ENCODE peak calls at places on chromosomes 12 and 14, in nine cellular contexts. One of them, this sample, is unnamed.
A peak's percentile ranks its signal among the peaks of the same experiment; 100 is the strongest.

GRCh38 chr12:34198924-34199323 is 176.6 kb downstream of the ALG10 start:
- DNase-seq in MCF 10A: no peak
- DNase-seq in uterus: no peak
- DNase-seq in stimulated activated CD4-positive, alpha-beta T cell treated with anti-CD3 and anti-CD28 coated beads, TNF-alpha, amount 100 ng/mL, for 1 hour: no peak
- DNase-seq in ELF-1: no peak
- DNase-seq in AG08395: no peak
- DNase-seq in hippocampal formation: no peak
- DNase-seq in progenitor cell of endocrine pancreas: no peak
- DNase-seq in GM19239: no peak
- DNase-seq in this sample: no peak

GRCh38 chr12:128801879-128802391 is 21.8 kb downstream of the SLC15A4 start:
- DNase-seq in MCF 10A: peak; percentile 34
- DNase-seq in uterus: no peak
- DNase-seq in stimulated activated CD4-positive, alpha-beta T cell treated with anti-CD3 and anti-CD28 coated beads, TNF-alpha, amount 100 ng/mL, for 1 hour: no peak
- DNase-seq in ELF-1: no peak
- DNase-seq in AG08395: no peak
- DNase-seq in hippocampal formation: no peak
- DNase-seq in progenitor cell of endocrine pancreas: no peak
- DNase-seq in GM19239: no peak
- DNase-seq in this sample: peak; percentile 54

GRCh38 chr12:121110211-121110940 is 22.3 kb upstream of the P2RX7 start:
- DNase-seq in MCF 10A: peak; percentile 76
- DNase-seq in uterus: peak; percentile 58
- DNase-seq in stimulated activated CD4-positive, alpha-beta T cell treated with anti-CD3 and anti-CD28 coated beads, TNF-alpha, amount 100 ng/mL, for 1 hour: no peak
- DNase-seq in ELF-1: peak; percentile 65
- DNase-seq in AG08395: peak; percentile 82
- DNase-seq in hippocampal formation: peak; percentile 47
- DNase-seq in progenitor cell of endocrine pancreas: peak; percentile 41
- DNase-seq in GM19239: peak; percentile 62
- DNase-seq in this sample: peak; percentile 73

GRCh38 chr14:81366259-81366658 is 33.9 kb downstream of the STON2 start:
- DNase-seq in MCF 10A: peak; percentile 10
- DNase-seq in uterus: no peak
- DNase-seq in stimulated activated CD4-positive, alpha-beta T cell treated with anti-CD3 and anti-CD28 coated beads, TNF-alpha, amount 100 ng/mL, for 1 hour: no peak
- DNase-seq in ELF-1: no peak
- DNase-seq in AG08395: peak; percentile 8
- DNase-seq in hippocampal formation: no peak
- DNase-seq in progenitor cell of endocrine pancreas: no peak
- DNase-seq in GM19239: no peak
- DNase-seq in this sample: peak; percentile 15

GRCh38 chr14:34833545-34834523 is 41.3 kb downstream of the BAZ1A start:
- DNase-seq in MCF 10A: no peak
- DNase-seq in uterus: no peak
- DNase-seq in stimulated activated CD4-positive, alpha-beta T cell treated with anti-CD3 and anti-CD28 coated beads, TNF-alpha, amount 100 ng/mL, for 1 hour: no peak
- DNase-seq in ELF-1: no peak
- DNase-seq in AG08395: no peak
- DNase-seq in hippocampal formation: no peak
- DNase-seq in progenitor cell of endocrine pancreas: no peak
- DNase-seq in GM19239: no peak
- DNase-seq in this sample: peak; percentile 52

GRCh38 chr12:42140901-42141300 is 3.8 kb downstream of the GXYLT1 start:
- DNase-seq in MCF 10A: peak; percentile 13
- DNase-seq in uterus: no peak
- DNase-seq in stimulated activated CD4-positive, alpha-beta T cell treated with anti-CD3 and anti-CD28 coated beads, TNF-alpha, amount 100 ng/mL, for 1 hour: no peak
- DNase-seq in ELF-1: peak; percentile 32
- DNase-seq in AG08395: peak; percentile 64
- DNase-seq in hippocampal formation: no peak
- DNase-seq in progenitor cell of endocrine pancreas: no peak
- DNase-seq in GM19239: no peak
- DNase-seq in this sample: peak; percentile 27

GRCh38 chr12:56104815-56105476 is 587 bp downstream of the PA2G4 start:
- DNase-seq in MCF 10A: peak; percentile 21
- DNase-seq in uterus: no peak
- DNase-seq in stimulated activated CD4-positive, alpha-beta T cell treated with anti-CD3 and anti-CD28 coated beads, TNF-alpha, amount 100 ng/mL, for 1 hour: no peak
- DNase-seq in ELF-1: peak; percentile 24
- DNase-seq in AG08395: no peak
- DNase-seq in hippocampal formation: no peak
- DNase-seq in progenitor cell of endocrine pancreas: no peak
- DNase-seq in GM19239: no peak
- DNase-seq in this sample: no peak

GRCh38 chr12:19652391-19652790 is 213.1 kb downstream of the AEBP2 start:
- DNase-seq in MCF 10A: no peak
- DNase-seq in uterus: no peak
- DNase-seq in stimulated activated CD4-positive, alpha-beta T cell treated with anti-CD3 and anti-CD28 coated beads, TNF-alpha, amount 100 ng/mL, for 1 hour: no peak
- DNase-seq in ELF-1: no peak
- DNase-seq in AG08395: no peak
- DNase-seq in hippocampal formation: no peak
- DNase-seq in progenitor cell of endocrine pancreas: no peak
- DNase-seq in GM19239: no peak
- DNase-seq in this sample: no peak

GRCh38 chr12:7959278-7960063 is 23.5 kb upstream of the SLC2A3 start:
- DNase-seq in MCF 10A: peak; percentile 96
- DNase-seq in uterus: no peak
- DNase-seq in stimulated activated CD4-positive, alpha-beta T cell treated with anti-CD3 and anti-CD28 coated beads, TNF-alpha, amount 100 ng/mL, for 1 hour: no peak
- DNase-seq in ELF-1: peak; percentile 91
- DNase-seq in AG08395: no peak
- DNase-seq in hippocampal formation: no peak
- DNase-seq in progenitor cell of endocrine pancreas: no peak
- DNase-seq in GM19239: no peak
- DNase-seq in this sample: no peak

GRCh38 chr12:95710386-95710785 is 80.2 kb downstream of the NTN4 start:
- DNase-seq in MCF 10A: no peak
- DNase-seq in uterus: no peak
- DNase-seq in stimulated activated CD4-positive, alpha-beta T cell treated with anti-CD3 and anti-CD28 coated beads, TNF-alpha, amount 100 ng/mL, for 1 hour: no peak
- DNase-seq in ELF-1: no peak
- DNase-seq in AG08395: no peak
- DNase-seq in hippocampal formation: no peak
- DNase-seq in progenitor cell of endocrine pancreas: no peak
- DNase-seq in GM19239: no peak
- DNase-seq in this sample: no peak

GRCh38 chr14:73727181-73727580 is 13.0 kb upstream of the PNMA1 start:
- DNase-seq in MCF 10A: no peak
- DNase-seq in uterus: no peak
- DNase-seq in stimulated activated CD4-positive, alpha-beta T cell treated with anti-CD3 and anti-CD28 coated beads, TNF-alpha, amount 100 ng/mL, for 1 hour: no peak
- DNase-seq in ELF-1: no peak
- DNase-seq in AG08395: no peak
- DNase-seq in hippocampal formation: no peak
- DNase-seq in progenitor cell of endocrine pancreas: no peak
- DNase-seq in GM19239: no peak
- DNase-seq in this sample: no peak

GRCh38 chr12:2614341-2614740 is 180.4 kb upstream of the FKBP4 start:
- DNase-seq in MCF 10A: no peak
- DNase-seq in uterus: no peak
- DNase-seq in stimulated activated CD4-positive, alpha-beta T cell treated with anti-CD3 and anti-CD28 coated beads, TNF-alpha, amount 100 ng/mL, for 1 hour: no peak
- DNase-seq in ELF-1: no peak
- DNase-seq in AG08395: no peak
- DNase-seq in hippocampal formation: no peak
- DNase-seq in progenitor cell of endocrine pancreas: no peak
- DNase-seq in GM19239: no peak
- DNase-seq in this sample: peak; percentile 3

GRCh38 chr12:83823386-83824045 is 1089.1 kb downstream of the SLC6A15 start:
- DNase-seq in MCF 10A: peak; percentile 73
- DNase-seq in uterus: no peak
- DNase-seq in stimulated activated CD4-positive, alpha-beta T cell treated with anti-CD3 and anti-CD28 coated beads, TNF-alpha, amount 100 ng/mL, for 1 hour: no peak
- DNase-seq in ELF-1: peak; percentile 85
- DNase-seq in AG08395: peak; percentile 3
- DNase-seq in hippocampal formation: peak; percentile 28
- DNase-seq in progenitor cell of endocrine pancreas: peak; percentile 23
- DNase-seq in GM19239: no peak
- DNase-seq in this sample: peak; percentile 22

GRCh38 chr14:104362761-104363605 is 216.6 kb upstream of the C14orf180 start:
- DNase-seq in MCF 10A: no peak
- DNase-seq in uterus: no peak
- DNase-seq in stimulated activated CD4-positive, alpha-beta T cell treated with anti-CD3 and anti-CD28 coated beads, TNF-alpha, amount 100 ng/mL, for 1 hour: no peak
- DNase-seq in ELF-1: no peak
- DNase-seq in AG08395: no peak
- DNase-seq in hippocampal formation: no peak
- DNase-seq in progenitor cell of endocrine pancreas: no peak
- DNase-seq in GM19239: no peak
- DNase-seq in this sample: no peak

GRCh38 chr12:75868501-75868900 is 163.1 kb downstream of the PHLDA1 start:
- DNase-seq in MCF 10A: no peak
- DNase-seq in uterus: no peak
- DNase-seq in stimulated activated CD4-positive, alpha-beta T cell treated with anti-CD3 and anti-CD28 coated beads, TNF-alpha, amount 100 ng/mL, for 1 hour: no peak
- DNase-seq in ELF-1: no peak
- DNase-seq in AG08395: no peak
- DNase-seq in hippocampal formation: no peak
- DNase-seq in progenitor cell of endocrine pancreas: no peak
- DNase-seq in GM19239: no peak
- DNase-seq in this sample: peak; percentile 25

GRCh38 chr14:77041837-77042557 is 13.5 kb upstream of the IRF2BPL start:
- DNase-seq in MCF 10A: peak; percentile 90
- DNase-seq in uterus: peak; percentile 80
- DNase-seq in stimulated activated CD4-positive, alpha-beta T cell treated with anti-CD3 and anti-CD28 coated beads, TNF-alpha, amount 100 ng/mL, for 1 hour: no peak
- DNase-seq in ELF-1: no peak
- DNase-seq in AG08395: peak; percentile 74
- DNase-seq in hippocampal formation: peak; percentile 50
- DNase-seq in progenitor cell of endocrine pancreas: no peak
- DNase-seq in GM19239: no peak
- DNase-seq in this sample: peak; percentile 86

GRCh38 chr14:100823488-100823887 is 2.4 kb upstream of the MEG3 start:
- DNase-seq in MCF 10A: no peak
- DNase-seq in uterus: no peak
- DNase-seq in stimulated activated CD4-positive, alpha-beta T cell treated with anti-CD3 and anti-CD28 coated beads, TNF-alpha, amount 100 ng/mL, for 1 hour: no peak
- DNase-seq in ELF-1: no peak
- DNase-seq in AG08395: no peak
- DNase-seq in hippocampal formation: no peak
- DNase-seq in progenitor cell of endocrine pancreas: no peak
- DNase-seq in GM19239: no peak
- DNase-seq in this sample: peak; percentile 53

GRCh38 chr14:59305836-59306555 is 117.5 kb downstream of the DAAM1 start:
- DNase-seq in MCF 10A: no peak
- DNase-seq in uterus: no peak
- DNase-seq in stimulated activated CD4-positive, alpha-beta T cell treated with anti-CD3 and anti-CD28 coated beads, TNF-alpha, amount 100 ng/mL, for 1 hour: no peak
- DNase-seq in ELF-1: no peak
- DNase-seq in AG08395: peak; percentile 26
- DNase-seq in hippocampal formation: no peak
- DNase-seq in progenitor cell of endocrine pancreas: no peak
- DNase-seq in GM19239: no peak
- DNase-seq in this sample: peak; percentile 20

GRCh38 chr12:13701502-13701901 is 279.9 kb downstream of the GRIN2B start:
- DNase-seq in MCF 10A: no peak
- DNase-seq in uterus: no peak
- DNase-seq in stimulated activated CD4-positive, alpha-beta T cell treated with anti-CD3 and anti-CD28 coated beads, TNF-alpha, amount 100 ng/mL, for 1 hour: no peak
- DNase-seq in ELF-1: peak; percentile 2
- DNase-seq in AG08395: no peak
- DNase-seq in hippocampal formation: no peak
- DNase-seq in progenitor cell of endocrine pancreas: no peak
- DNase-seq in GM19239: no peak
- DNase-seq in this sample: no peak

This sample was measured in fibroblast of gingiva.